ENCODE peak calls at places on chromosomes 6 and 20, in five cellular contexts. One of them, this sample, is unnamed.

GRCh38 chr6:160032538-160032937 is 63.7 kb downstream of the IGF2R start:
- DNase-seq in A549: no peak
- DNase-seq in WTC11: no peak
- DNase-seq in HepG2: no peak
- DNase-seq in HCT116: no peak
- DNase-seq in this sample: no peak

GRCh38 chr20:14331671-14332070 is 5.7 kb downstream of the FLRT3 start:
- DNase-seq in HepG2: no peak
- DNase-seq in A549: no peak
- DNase-seq in WTC11: no peak
- DNase-seq in HCT116: no peak
- DNase-seq in this sample: no peak

GRCh38 chr6:73409395-73409794 is 14.8 kb downstream of the DDX43 start:
- DNase-seq in HepG2: peak
- DNase-seq in A549: no peak
- DNase-seq in HCT116: no peak
- DNase-seq in WTC11: no peak
- DNase-seq in this sample: no peak

GRCh38 chr20:34579936-34580587 is 21.5 kb downstream of the MAP1LC3A start:
- DNase-seq in A549: no peak
- DNase-seq in HepG2: no peak
- DNase-seq in WTC11: no peak
- DNase-seq in HCT116: no peak
- DNase-seq in this sample: peak

GRCh38 chr20:31515072-31515774 is 981 bp downstream of the HM13 start:
- DNase-seq in HepG2: no peak
- DNase-seq in WTC11: no peak
- DNase-seq in A549: no peak
- DNase-seq in HCT116: no peak
- DNase-seq in this sample: no peak

GRCh38 chr6:166737231-166737630 is 110.2 kb upstream of the RPS6KA2 start:
- DNase-seq in HepG2: no peak
- DNase-seq in WTC11: no peak
- DNase-seq in A549: no peak
- DNase-seq in HCT116: peak
- DNase-seq in this sample: no peak

GRCh38 chr20:62924567-62925419 is 1.5 kb downstream of the DIDO1 start:
- DNase-seq in WTC11: no peak
- DNase-seq in HCT116: no peak
- DNase-seq in A549: peak
- DNase-seq in HepG2: peak
- DNase-seq in this sample: peak

GRCh38 chr20:62902926-62903615 is 23.2 kb downstream of the DIDO1 start:
- DNase-seq in A549: no peak
- DNase-seq in HepG2: no peak
- DNase-seq in HCT116: no peak
- DNase-seq in WTC11: no peak
- DNase-seq in this sample: no peak

DNA sequence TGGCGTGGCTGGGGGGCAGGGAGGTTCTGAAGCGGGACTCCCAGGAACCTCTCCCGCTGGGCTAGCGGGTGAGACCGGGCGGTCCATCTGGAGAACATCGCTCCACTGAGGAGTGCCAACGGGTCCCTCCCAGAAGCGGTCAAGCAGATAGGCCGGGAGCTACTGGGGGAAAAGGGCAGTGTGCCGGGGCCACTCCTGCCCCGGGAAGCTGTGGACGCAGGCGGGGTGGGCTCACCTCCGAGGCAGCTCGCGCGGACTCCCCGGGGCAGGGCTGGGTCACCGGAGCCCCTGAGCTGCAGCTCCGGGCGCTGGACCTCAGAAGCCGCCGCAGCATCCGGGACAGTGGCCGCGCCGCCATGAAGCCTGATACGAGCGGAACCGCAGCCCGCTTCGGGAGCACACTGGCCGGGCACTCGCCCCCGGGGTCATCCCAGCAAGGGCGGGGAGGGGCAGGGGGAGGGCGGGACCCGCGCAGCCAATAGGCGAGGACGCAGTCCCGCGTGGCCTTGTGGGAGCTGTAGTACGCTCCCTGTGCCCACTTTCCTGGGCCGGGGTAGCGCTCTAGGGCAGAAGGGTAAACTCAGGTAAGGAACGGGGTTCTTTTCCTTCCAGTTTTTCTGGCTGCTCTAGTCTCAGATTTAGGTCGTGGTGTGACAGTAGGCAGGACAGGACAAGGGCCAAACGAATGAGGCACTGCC is at the start of gene MOCS1:
- DNase-seq in A549: peak
- DNase-seq in WTC11: peak
- DNase-seq in HepG2: peak
- DNase-seq in HCT116: peak
- DNase-seq in this sample: no peak
- TF ChIP-seq MAX in A549: no peak
- TF ChIP-seq MAX in WTC11: no peak
- TF ChIP-seq MAX in HepG2: peak
- TF ChIP-seq MAX in HCT116: peak
- TF ChIP-seq MAX in this sample: no peak

DNA sequence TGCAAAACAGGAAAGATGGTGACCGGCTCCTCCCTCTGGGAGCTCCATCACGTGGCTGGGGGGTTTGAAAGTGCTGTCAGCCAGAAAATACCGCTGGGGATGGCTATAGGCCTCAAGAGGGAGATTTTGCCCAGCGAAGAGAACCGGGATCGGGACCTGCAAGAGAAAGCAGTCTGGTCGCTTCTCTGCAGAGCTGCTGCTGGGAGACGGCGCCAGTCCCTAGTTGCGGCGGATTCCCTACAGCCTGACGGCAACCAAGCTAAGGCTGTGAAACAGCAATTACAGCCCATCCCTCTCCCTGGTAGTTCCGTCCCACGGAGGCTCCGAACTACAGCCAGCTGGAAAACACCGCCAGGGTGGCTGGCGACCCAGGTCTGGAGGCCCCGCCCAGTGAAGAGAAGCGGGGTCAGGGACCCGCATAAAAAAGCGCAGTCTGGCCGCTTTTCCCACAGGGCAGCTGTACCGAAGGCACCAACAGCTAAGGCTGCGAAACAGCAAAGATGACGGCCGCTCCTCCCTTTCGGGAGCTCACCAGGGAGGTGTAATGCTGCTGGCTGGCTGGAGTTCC is 238.1 kb upstream of the IRAK1BP1 start:
- DNase-seq in HepG2: no peak
- DNase-seq in HCT116: no peak
- DNase-seq in A549: no peak
- DNase-seq in WTC11: peak
- DNase-seq in this sample: no peak
- TF ChIP-seq MAX in HepG2: no peak
- TF ChIP-seq MAX in HCT116: no peak
- TF ChIP-seq MAX in A549: no peak
- TF ChIP-seq MAX in WTC11: no peak
- TF ChIP-seq MAX in this sample: no peak

GRCh38 chr6:14544689-14545088 is 427.1 kb downstream of the CD83 start:
- DNase-seq in HepG2: no peak
- DNase-seq in HCT116: no peak
- DNase-seq in A549: no peak
- DNase-seq in WTC11: no peak
- DNase-seq in this sample: peak
- TF ChIP-seq MAX in HepG2: no peak
- TF ChIP-seq MAX in HCT116: no peak
- TF ChIP-seq MAX in A549: no peak
- TF ChIP-seq MAX in WTC11: no peak
- TF ChIP-seq MAX in this sample: no peak

GRCh38 chr6:72182337-72183246 is 296.2 kb downstream of the RIMS1 start:
- DNase-seq in WTC11: peak
- DNase-seq in A549: peak
- DNase-seq in HepG2: no peak
- DNase-seq in HCT116: no peak
- DNase-seq in this sample: no peak
- TF ChIP-seq MAX in WTC11: peak
- TF ChIP-seq MAX in A549: no peak
- TF ChIP-seq MAX in HepG2: no peak
- TF ChIP-seq MAX in HCT116: no peak
- TF ChIP-seq MAX in this sample: no peak

This sample was measured in NB4.